ENCODE peak calls at places on chromosomes 5 and 9, in six cellular contexts. Y, R, U, B, Z and E are unnamed samples.

GRCh38 chr9:123742009-123742767 is 187.7 kb downstream of the DENND1A start:
- DNase-seq in Y (no peak), R (peak; percentile 46), Z (no peak), B (peak; percentile 38), U (peak; percentile 82), E (no peak)

GRCh38 chr5:157222506-157223230 is 42.0 kb downstream of the ITK start:
- DNase-seq in U (no peak), Z (no peak), B (peak; percentile 34), R (no peak), Y (no peak), E (no peak)

GRCh38 chr5:151597749-151598148 is 6.6 kb upstream of the FAT2 start:
- DNase-seq in U (no peak), B (no peak), Z (no peak), R (no peak), Y (no peak), E (peak; percentile 60)

GRCh38 chr5:172078726-172079345 is 72.4 kb upstream of the FBXW11 start:
- DNase-seq in B (no peak), R (peak; percentile 56), Z (peak; percentile 5), U (peak; percentile 49), Y (no peak), E (no peak)

GRCh38 chr9:109064963-109065701 is 51.8 kb upstream of the CTNNAL1 start:
- DNase-seq in R (no peak), Y (no peak), U (no peak), Z (no peak), B (peak; percentile 60), E (no peak)

GRCh38 chr5:107542428-107542827 is 128.3 kb downstream of the EFNA5 start:
- DNase-seq in U (no peak), Z (peak; percentile 75), Y (peak; percentile 73), R (peak; percentile 87), B (peak; percentile 99), E (peak; percentile 73)

GRCh38 chr5:78287833-78288232 is 6.7 kb downstream of the AP3B1 start:
- DNase-seq in R (no peak), B (peak; percentile 90), U (no peak), Y (no peak), Z (no peak), E (no peak)

GRCh38 chr9:124254261-124254682 is 3.5 kb upstream of the NEK6 start:
- DNase-seq in Y (no peak), B (no peak), R (no peak), Z (no peak), U (no peak), E (peak; percentile 28)

GRCh38 chr9:82209797-82210470 is 221.4 kb downstream of the SPATA31D1 start:
- DNase-seq in B (no peak), Z (no peak), Y (no peak), R (no peak), U (no peak), E (no peak)

GRCh38 chr5:135700731-135701130 is 121.9 kb upstream of the CXCL14 start:
- DNase-seq in Z (no peak), Y (no peak), R (no peak), U (no peak), B (no peak), E (no peak)

GRCh38 chr9:109497193-109498165 is 628 bp downstream of the PTPN3 start:
- DNase-seq in Z (peak; percentile 64), R (peak; percentile 36), B (no peak), U (no peak), Y (no peak), E (no peak)

GRCh38 chr5:11387382-11387781 is 516.9 kb downstream of the CTNND2 start:
- DNase-seq in Z (no peak), Y (no peak), U (peak; percentile 49), B (no peak), R (no peak), E (no peak)

GRCh38 chr9:138121438-138122050 is 244.0 kb downstream of the CACNA1B start:
- DNase-seq in U (no peak), R (no peak), Z (no peak), B (no peak), Y (no peak), E (no peak)